ENCODE peak calls at places on chromosome 2, in five cellular contexts. Q is A549, I is stomach, F is fibroblast of lung, R is kidney. C is an unnamed sample. For H3K9me3, the result is how much of the 10 kb centered on the place peaks cover.

GRCh38 chr2:149064365-149064841 is 25.9 kb downstream of the LYPD6B start:
- DNase-seq in Q (no peak), I (no peak), F (no peak), R (no peak), C (no peak)

GRCh38 chr2:190792956-190793888 is 87.4 kb upstream of the GLS start:
- DNase-seq in Q (no peak), I (no peak), F (no peak), R (no peak), C (no peak)

GRCh38 chr2:136024185-136024584 is 38.8 kb upstream of the DARS1 start:
- DNase-seq in Q (no peak), I (no peak), F (no peak), R (no peak), C (no peak)

GRCh38 chr2:31268344-31268743 is 34.4 kb downstream of the EHD3 start:
- DNase-seq in Q (no peak), I (no peak), F (no peak), R (no peak), C (no peak)

GRCh38 chr2:190110131-190110530 is 47.6 kb upstream of the MSTN start:
- DNase-seq in Q (no peak), I (no peak), F (no peak), R (no peak), C (no peak)

GRCh38 chr2:46365913-46366674 is 68.9 kb downstream of the EPAS1 start:
- DNase-seq in Q (peak), I (no peak), F (peak), R (peak), C (no peak)

GRCh38 chr2:98801930-98802329 is 71.0 kb upstream of the MGAT4A start:
- DNase-seq in Q (no peak), I (no peak), F (no peak), R (no peak), C (no peak)

GRCh38 chr2:42147641-42148274 is 21.4 kb upstream of the EML4 start:
- DNase-seq in Q (no peak), I (no peak), F (peak), R (no peak), C (no peak)

GRCh38 chr2:28286678-28287077 is 106.0 kb upstream of the FOSL2 start:
- DNase-seq in Q (no peak), I (no peak), F (peak), R (no peak), C (no peak)

GRCh38 chr2:33137331-33137730 is 190.6 kb downstream of the LTBP1 start:
- DNase-seq in Q (no peak), I (no peak), F (peak), R (no peak), C (no peak)

GRCh38 chr2:144330951-144331651 is 188.8 kb downstream of the ZEB2 start:
- DNase-seq in Q (no peak), I (no peak), F (peak), R (no peak), C (peak)

GRCh38 chr2:237886702-237887481 is 27.5 kb downstream of the RAMP1 start:
- DNase-seq in Q (no peak), I (no peak), F (peak), R (peak), C (no peak)

GRCh38 chr2:181570833-181571661 is 85.9 kb downstream of the CERKL start:
- DNase-seq in Q (peak), I (no peak), F (peak), R (no peak), C (no peak)

GRCh38 chr2:33476100-33476792 is at the start of gene RASGRP3:
- DNase-seq in Q (peak), I (peak), F (peak), R (peak), C (peak)

GRCh38 chr2:31865215-31865614 is 145.6 kb downstream of the MEMO1 start:
- DNase-seq in Q (no peak), I (no peak), F (no peak), R (no peak), C (no peak)

GRCh38 chr2:237904806-237905599 is 45.6 kb downstream of the RAMP1 start:
- DNase-seq in Q (no peak), I (no peak), F (peak), R (no peak), C (peak)

GRCh38 chr2:240225116-240225515 is 84.7 kb upstream of the OTOS start:
- DNase-seq in Q (no peak), I (peak), F (no peak), R (peak), C (peak)

GRCh38 chr2:197813093-197813787 is 8.8 kb downstream of the PLCL1 start:
- DNase-seq in Q (peak), I (no peak), F (peak), R (no peak), C (no peak)

GRCh38 chr2:232628466-232629200 is 4.8 kb upstream of the EFHD1 start:
- DNase-seq in Q (no peak), I (no peak), F (no peak), R (peak), C (no peak)

GRCh38 chr2:195202163-195202845 is 454.7 kb upstream of the SLC39A10 start:
- DNase-seq in Q (no peak), I (no peak), F (no peak), R (no peak), C (no peak)

GRCh38 chr2:51711761-51712160 is 679.8 kb upstream of the NRXN1 start:
- DNase-seq in Q (no peak), I (no peak), F (peak), R (no peak), C (no peak)

GRCh38 chr2:174171686-174172445 is 76.5 kb downstream of the OLA1 start:
- DNase-seq in Q (no peak), I (no peak), F (no peak), R (no peak), C (no peak)
- H3K9me3 ChIP-seq in Q (half or more), I (under half), F (under half), R (under half), C (under half)

GRCh38 chr2:14634223-14634884 is 1.8 kb downstream of the LRATD1 start:
- DNase-seq in Q (peak), I (peak), F (peak), R (peak), C (no peak)

GRCh38 chr2:14633451-14634211 is 1.1 kb downstream of the LRATD1 start:
- DNase-seq in Q (no peak), I (no peak), F (no peak), R (peak), C (no peak)

GRCh38 chr2:14632133-14632936 is at the start of gene LRATD1:
- DNase-seq in Q (peak), I (peak), F (peak), R (peak), C (no peak)

GRCh38 chr2:14633031-14633430 is 514 bp downstream of the LRATD1 start:
- DNase-seq in Q (no peak), I (peak), F (no peak), R (peak), C (no peak)

DNA sequence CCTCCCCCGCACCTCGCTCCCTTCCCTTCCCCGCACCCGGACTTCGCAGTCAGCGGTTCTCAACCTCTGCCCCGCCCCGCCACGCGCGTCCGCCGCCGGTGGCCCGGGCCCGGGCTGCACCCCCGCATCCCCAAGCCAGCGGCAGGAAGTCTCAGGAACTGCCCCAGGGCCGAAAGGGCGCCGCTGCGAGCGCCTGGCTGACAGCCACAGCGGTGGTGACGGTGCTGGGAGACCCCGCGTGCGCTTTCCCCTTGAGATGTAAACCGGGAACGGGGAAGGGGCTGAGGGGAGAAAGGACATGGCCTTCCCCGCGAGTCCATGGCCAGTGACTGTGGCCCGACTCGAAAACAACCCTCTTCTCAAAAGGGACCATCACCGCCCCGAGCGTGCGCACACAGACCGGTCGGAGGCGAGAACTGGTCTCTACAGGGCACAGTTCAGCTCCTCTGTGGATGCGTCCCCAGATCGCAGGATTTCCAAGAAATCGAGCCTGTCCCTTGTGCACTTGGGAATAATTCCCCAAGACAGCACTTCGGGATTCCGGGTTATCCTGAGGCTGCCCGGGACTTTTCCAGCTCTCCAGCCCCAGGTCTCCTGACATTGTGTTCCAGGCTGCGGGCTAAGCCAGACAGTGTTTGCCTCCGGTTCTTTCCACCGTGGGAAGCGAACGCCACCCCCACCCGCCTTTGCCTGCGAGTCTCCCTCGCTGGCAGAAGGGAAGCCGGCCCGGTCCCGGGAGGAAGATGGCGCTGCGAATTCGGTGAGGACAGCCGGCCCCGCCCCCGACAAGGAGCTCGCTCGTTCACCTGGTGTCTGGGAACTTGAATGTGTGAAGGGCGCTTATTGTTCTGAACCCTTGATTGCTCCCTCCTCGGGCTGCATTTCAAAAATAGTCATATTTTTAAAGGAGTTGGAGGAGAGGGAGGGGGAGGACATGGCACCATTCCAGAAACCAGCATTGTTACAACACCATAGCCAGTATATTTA is 2.7 kb downstream of the LRATD1 start:
- DNase-seq in Q (peak), I (peak), F (peak), R (peak), C (no peak)
- H3K4me3 ChIP-seq in Q (peak), I (peak), F (peak), R (peak), C (no peak)

GRCh38 chr2:89784960-89785359 is 1093.5 kb downstream of the RPIA start:
- DNase-seq in Q (no peak), I (no peak), F (no peak), R (no peak), C (no peak)
- H3K9me3 ChIP-seq in Q (under half), I (half or more), F (under half), R (under half), C (under half)

DNA sequence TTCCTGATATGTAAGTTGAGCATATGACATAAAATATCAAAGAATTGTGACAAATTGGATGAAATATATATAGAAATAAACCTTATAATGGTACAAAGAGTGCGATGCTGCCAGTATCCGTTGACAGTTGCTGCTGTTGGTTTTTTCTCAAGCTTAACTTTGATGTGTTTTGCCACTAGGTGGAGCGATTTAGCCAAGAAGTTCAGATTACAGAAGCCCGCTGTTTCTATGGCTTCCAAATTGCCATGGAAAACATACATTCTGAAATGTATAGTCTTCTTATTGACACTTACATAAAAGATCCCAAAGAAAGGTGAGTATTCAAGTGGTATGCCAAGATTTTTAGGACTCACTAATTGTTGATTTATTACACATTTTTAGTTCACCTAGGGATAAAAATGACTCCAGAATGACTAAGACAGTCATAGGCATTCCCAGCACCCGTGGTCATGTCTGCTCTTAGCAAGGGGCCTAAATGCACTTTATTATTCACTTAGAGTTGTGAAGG is 2.1 kb downstream of the RRM2 start:
- DNase-seq in Q (peak), I (no peak), F (peak), R (no peak), C (peak)
- H3K4me3 ChIP-seq in Q (peak), I (no peak), F (peak), R (no peak), C (peak)

GRCh38 chr2:115610888-115611287 is 1168.4 kb downstream of the DPP10 start:
- DNase-seq in Q (no peak), I (no peak), F (no peak), R (no peak), C (no peak)
- H3K9me3 ChIP-seq in Q (under half), I (under half), F (under half), R (under half), C (under half)

DNA sequence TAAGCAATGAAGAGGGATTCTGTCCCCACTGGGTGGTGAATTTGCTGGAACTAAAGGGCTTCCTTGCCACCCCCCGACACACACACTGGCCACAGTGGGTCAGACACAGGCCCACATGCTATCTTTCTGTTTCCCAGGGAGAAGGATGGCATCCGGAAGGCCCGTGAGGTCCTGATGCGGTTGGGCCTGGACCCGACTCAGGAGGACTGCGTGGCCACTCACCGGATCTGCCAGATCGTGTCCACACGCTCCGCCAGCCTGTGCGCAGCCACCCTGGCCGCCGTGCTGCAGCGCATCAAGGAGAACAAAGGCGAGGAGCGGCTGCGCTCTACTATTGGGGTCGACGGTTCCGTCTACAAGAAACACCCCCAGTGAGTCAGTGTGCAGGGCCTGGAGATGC is 44.6 kb downstream of the HK2 start:
- DNase-seq in Q (no peak), I (no peak), F (no peak), R (no peak), C (no peak)
- H3K4me3 ChIP-seq in Q (no peak), I (no peak), F (no peak), R (no peak), C (no peak)

DNA sequence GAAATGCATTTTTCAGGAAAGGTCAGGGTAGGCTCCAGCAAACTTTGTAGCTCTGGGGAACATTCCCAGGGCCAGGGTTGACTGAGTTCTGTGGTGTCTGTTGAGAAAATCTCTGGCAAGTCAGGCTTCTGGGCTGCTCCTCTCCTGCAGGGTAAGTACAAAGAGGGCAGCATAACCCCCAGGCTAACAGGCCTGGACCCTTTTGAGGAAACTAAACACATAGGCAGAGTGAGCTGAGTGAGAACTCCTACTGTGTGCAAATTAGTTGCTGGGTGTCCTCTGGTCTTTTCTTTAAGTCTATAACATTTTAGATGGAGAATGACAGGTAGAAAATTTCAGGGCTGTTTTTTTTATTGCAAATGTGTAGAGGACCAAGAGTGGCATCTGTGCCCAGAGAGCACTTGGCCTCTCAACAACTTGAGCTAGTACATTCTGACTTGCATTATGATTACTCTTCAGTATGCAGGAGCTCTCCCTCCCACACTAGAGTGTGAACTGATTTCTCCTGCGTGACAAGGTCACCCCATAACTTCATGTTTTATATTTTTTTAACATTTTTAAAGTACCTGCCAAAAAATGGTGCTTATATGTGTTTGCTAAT is 49.9 kb downstream of the GPR39 start:
- DNase-seq in Q (peak), I (no peak), F (no peak), R (no peak), C (no peak)
- H3K9me3 ChIP-seq in Q (half or more), I (half or more), F (under half), R (under half), C (under half)

GRCh38 chr2:236176951-236177350 is 8.8 kb upstream of the GBX2 start:
- DNase-seq in Q (no peak), I (no peak), F (no peak), R (no peak), C (no peak)

GRCh38 chr2:236176417-236176816 is 8.2 kb upstream of the GBX2 start:
- DNase-seq in Q (peak), I (no peak), F (peak), R (no peak), C (no peak)

GRCh38 chr2:236178921-236179652 is 10.9 kb upstream of the GBX2 start:
- DNase-seq in Q (peak), I (no peak), F (peak), R (no peak), C (no peak)

GRCh38 chr2:236177967-236178909 is 10.1 kb upstream of the GBX2 start:
- DNase-seq in Q (peak), I (peak), F (peak), R (peak), C (no peak)

DNA sequence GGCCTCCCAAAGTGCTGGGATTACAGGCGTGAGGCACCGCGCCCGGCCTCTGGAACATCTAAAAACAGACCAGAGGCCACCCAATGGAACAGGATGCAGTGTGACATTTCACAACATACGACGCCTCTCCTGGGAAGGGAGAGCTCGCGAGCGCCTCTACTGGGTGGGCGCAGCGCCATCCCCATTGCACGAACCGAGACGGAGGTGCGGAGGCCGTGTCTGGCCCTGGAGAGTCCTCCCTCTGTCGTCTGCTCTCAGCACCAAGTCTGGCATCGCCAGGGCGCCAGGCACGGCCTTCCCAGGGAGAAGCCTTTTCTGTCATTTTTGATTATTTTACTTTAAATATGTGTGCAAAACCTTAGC is 9.4 kb upstream of the GBX2 start:
- DNase-seq in Q (peak), I (no peak), F (peak), R (peak), C (no peak)
- H3K4me3 ChIP-seq in Q (peak), I (no peak), F (no peak), R (no peak), C (no peak)

C was measured in SJCRH30.